ENCODE peak calls at places on chromosomes 1 and 21, in six cellular contexts. One of them, this sample, is unnamed.

GRCh38 chr1:211621471-211622198 is 42.7 kb upstream of the SLC30A1 start:
- DNase-seq in esophagus squamous epithelium: no peak
- DNase-seq in sigmoid colon: peak; percentile 48
- DNase-seq in left lung: no peak
- DNase-seq in dorsolateral prefrontal cortex: no peak
- DNase-seq in body of pancreas: peak; percentile 37
- DNase-seq in this sample: no peak

GRCh38 chr1:206464456-206464964 is 5.8 kb upstream of the IKBKE start:
- DNase-seq in esophagus squamous epithelium: no peak
- DNase-seq in body of pancreas: no peak
- DNase-seq in sigmoid colon: no peak
- DNase-seq in dorsolateral prefrontal cortex: no peak
- DNase-seq in left lung: no peak
- DNase-seq in this sample: no peak

GRCh38 chr1:205440476-205441317 is 15.1 kb downstream of the BLACAT1 start:
- DNase-seq in left lung: no peak
- DNase-seq in esophagus squamous epithelium: no peak
- DNase-seq in dorsolateral prefrontal cortex: no peak
- DNase-seq in body of pancreas: peak; percentile 65
- DNase-seq in sigmoid colon: peak; percentile 73
- DNase-seq in this sample: no peak

GRCh38 chr1:150161747-150162581 is 12.2 kb downstream of the PLEKHO1 start:
- DNase-seq in esophagus squamous epithelium: no peak
- DNase-seq in dorsolateral prefrontal cortex: no peak
- DNase-seq in body of pancreas: no peak
- DNase-seq in sigmoid colon: no peak
- DNase-seq in left lung: no peak
- DNase-seq in this sample: no peak

GRCh38 chr1:169816617-169817016 is 21.9 kb upstream of the METTL18 start:
- DNase-seq in dorsolateral prefrontal cortex: no peak
- DNase-seq in esophagus squamous epithelium: no peak
- DNase-seq in left lung: no peak
- DNase-seq in body of pancreas: no peak
- DNase-seq in sigmoid colon: no peak
- DNase-seq in this sample: no peak

GRCh38 chr1:2255047-2255419 is 26.9 kb downstream of the SKI start:
- DNase-seq in left lung: no peak
- DNase-seq in dorsolateral prefrontal cortex: no peak
- DNase-seq in esophagus squamous epithelium: no peak
- DNase-seq in body of pancreas: no peak
- DNase-seq in sigmoid colon: no peak
- DNase-seq in this sample: no peak

GRCh38 chr21:45556645-45557601 is 14.7 kb upstream of the SLC19A1 start:
- DNase-seq in dorsolateral prefrontal cortex: no peak
- DNase-seq in left lung: peak; percentile 80
- DNase-seq in sigmoid colon: peak; percentile 69
- DNase-seq in esophagus squamous epithelium: no peak
- DNase-seq in body of pancreas: no peak
- DNase-seq in this sample: no peak

GRCh38 chr1:18928406-18928805 is 26.1 kb upstream of the ALDH4A1 start:
- DNase-seq in esophagus squamous epithelium: no peak
- DNase-seq in left lung: no peak
- DNase-seq in sigmoid colon: no peak
- DNase-seq in body of pancreas: no peak
- DNase-seq in dorsolateral prefrontal cortex: no peak
- DNase-seq in this sample: no peak

GRCh38 chr1:24351918-24352637 is 32.9 kb downstream of the GRHL3 start:
- DNase-seq in body of pancreas: no peak
- DNase-seq in sigmoid colon: no peak
- DNase-seq in esophagus squamous epithelium: no peak
- DNase-seq in left lung: no peak
- DNase-seq in dorsolateral prefrontal cortex: no peak
- DNase-seq in this sample: no peak

GRCh38 chr1:209587778-209588177 is 4.3 kb downstream of the CAMK1G start:
- DNase-seq in left lung: no peak
- DNase-seq in sigmoid colon: no peak
- DNase-seq in dorsolateral prefrontal cortex: no peak
- DNase-seq in body of pancreas: no peak
- DNase-seq in esophagus squamous epithelium: no peak
- DNase-seq in this sample: no peak

GRCh38 chr1:100622037-100622436 is 84.1 kb downstream of the GPR88 start:
- DNase-seq in body of pancreas: no peak
- DNase-seq in dorsolateral prefrontal cortex: no peak
- DNase-seq in left lung: no peak
- DNase-seq in sigmoid colon: no peak
- DNase-seq in esophagus squamous epithelium: no peak
- DNase-seq in this sample: no peak

GRCh38 chr1:54220004-54220811 is 20.2 kb downstream of the MRPL37 start:
- DNase-seq in dorsolateral prefrontal cortex: no peak
- DNase-seq in body of pancreas: peak; percentile 60
- DNase-seq in left lung: no peak
- DNase-seq in esophagus squamous epithelium: no peak
- DNase-seq in sigmoid colon: peak; percentile 73
- DNase-seq in this sample: no peak

GRCh38 chr1:156376146-156376545 is 7.1 kb downstream of the RHBG start:
- DNase-seq in left lung: no peak
- DNase-seq in dorsolateral prefrontal cortex: no peak
- DNase-seq in esophagus squamous epithelium: no peak
- DNase-seq in body of pancreas: no peak
- DNase-seq in sigmoid colon: no peak
- DNase-seq in this sample: no peak

GRCh38 chr21:33924079-33924765 is 8.6 kb upstream of the ATP5PO start:
- DNase-seq in left lung: peak; percentile 94
- DNase-seq in esophagus squamous epithelium: peak; percentile 42
- DNase-seq in body of pancreas: peak; percentile 94
- DNase-seq in sigmoid colon: peak; percentile 93
- DNase-seq in dorsolateral prefrontal cortex: peak; percentile 89
- DNase-seq in this sample: peak; percentile 51

GRCh38 chr1:234942869-234943501 is 185.7 kb downstream of the TOMM20 start:
- DNase-seq in sigmoid colon: peak; percentile 8
- DNase-seq in body of pancreas: peak; percentile 5
- DNase-seq in esophagus squamous epithelium: no peak
- DNase-seq in dorsolateral prefrontal cortex: no peak
- DNase-seq in left lung: no peak
- DNase-seq in this sample: no peak

GRCh38 chr1:154186177-154186576 is 5.7 kb downstream of the TPM3 start:
- DNase-seq in esophagus squamous epithelium: no peak
- DNase-seq in sigmoid colon: no peak
- DNase-seq in body of pancreas: peak; percentile 83
- DNase-seq in dorsolateral prefrontal cortex: peak; percentile 46
- DNase-seq in left lung: no peak
- DNase-seq in this sample: no peak

GRCh38 chr1:220879509-220880366 is 495 bp downstream of the HLX start:
- DNase-seq in dorsolateral prefrontal cortex: no peak
- DNase-seq in esophagus squamous epithelium: no peak
- DNase-seq in sigmoid colon: no peak
- DNase-seq in left lung: peak; percentile 93
- DNase-seq in body of pancreas: peak; percentile 38
- DNase-seq in this sample: no peak

GRCh38 chr1:238485062-238485905 is 594.6 kb upstream of the ZP4 start:
- DNase-seq in esophagus squamous epithelium: no peak
- DNase-seq in left lung: peak; percentile 66
- DNase-seq in dorsolateral prefrontal cortex: no peak
- DNase-seq in sigmoid colon: no peak
- DNase-seq in body of pancreas: no peak
- DNase-seq in this sample: no peak

GRCh38 chr1:147316968-147317367 is 74.5 kb downstream of the CHD1L start:
- DNase-seq in dorsolateral prefrontal cortex: no peak
- DNase-seq in left lung: no peak
- DNase-seq in body of pancreas: no peak
- DNase-seq in sigmoid colon: no peak
- DNase-seq in esophagus squamous epithelium: no peak
- DNase-seq in this sample: no peak

GRCh38 chr1:67988066-67988465 is 62.4 kb downstream of the DIRAS3 start:
- DNase-seq in left lung: no peak
- DNase-seq in esophagus squamous epithelium: no peak
- DNase-seq in body of pancreas: no peak
- DNase-seq in dorsolateral prefrontal cortex: no peak
- DNase-seq in sigmoid colon: no peak
- DNase-seq in this sample: no peak

GRCh38 chr1:28811766-28812668 is at the start of gene OPRD1:
- DNase-seq in sigmoid colon: no peak
- DNase-seq in body of pancreas: no peak
- DNase-seq in left lung: no peak
- DNase-seq in esophagus squamous epithelium: no peak
- DNase-seq in dorsolateral prefrontal cortex: no peak
- DNase-seq in this sample: no peak

GRCh38 chr1:112337028-112337531 is 58.9 kb upstream of the CTTNBP2NL start:
- DNase-seq in esophagus squamous epithelium: no peak
- DNase-seq in sigmoid colon: peak; percentile 75
- DNase-seq in dorsolateral prefrontal cortex: no peak
- DNase-seq in body of pancreas: peak; percentile 48
- DNase-seq in left lung: peak; percentile 50
- DNase-seq in this sample: peak; percentile 12

DNA sequence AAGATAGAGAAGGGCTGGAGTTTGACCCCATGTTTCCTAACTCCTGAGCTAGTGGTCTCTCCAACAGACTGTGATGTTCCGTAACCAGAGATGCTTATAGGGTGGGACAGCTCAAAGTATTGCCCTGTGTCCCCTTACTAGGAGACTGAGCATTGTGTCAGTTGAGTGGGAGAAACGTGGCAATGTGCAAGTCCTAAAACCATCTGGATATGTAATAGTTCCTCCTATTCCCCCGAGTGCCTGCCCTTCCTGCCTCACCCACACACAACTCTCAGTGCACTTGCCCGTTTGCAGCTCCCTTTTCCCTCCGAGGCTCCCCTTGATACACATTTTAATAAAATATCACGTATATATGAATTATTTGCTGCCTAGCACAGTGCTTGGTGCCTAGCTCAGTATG is 3.4 kb downstream of the PIGV start:
- DNase-seq in body of pancreas: no peak
- DNase-seq in sigmoid colon: no peak
- DNase-seq in esophagus squamous epithelium: no peak
- DNase-seq in dorsolateral prefrontal cortex: no peak
- DNase-seq in left lung: no peak
- DNase-seq in this sample: no peak
- H3K27ac ChIP-seq in body of pancreas: no peak overlapping the region
- H3K27ac ChIP-seq in sigmoid colon: no peak overlapping the region
- H3K27ac ChIP-seq in esophagus squamous epithelium: no peak overlapping the region
- H3K27ac ChIP-seq in dorsolateral prefrontal cortex: no peak overlapping the region
- H3K27ac ChIP-seq in left lung: no peak overlapping the region
- H3K27ac ChIP-seq in this sample: no peak overlapping the region

GRCh38 chr21:22409571-22409970 is 1411.4 kb downstream of the NCAM2 start:
- DNase-seq in left lung: no peak
- DNase-seq in dorsolateral prefrontal cortex: no peak
- DNase-seq in esophagus squamous epithelium: no peak
- DNase-seq in sigmoid colon: no peak
- DNase-seq in body of pancreas: no peak
- DNase-seq in this sample: no peak
- TF ChIP-seq CTCF in left lung: no peak
- TF ChIP-seq CTCF in dorsolateral prefrontal cortex: no peak
- TF ChIP-seq CTCF in esophagus squamous epithelium: no peak
- TF ChIP-seq CTCF in sigmoid colon: no peak
- TF ChIP-seq CTCF in body of pancreas: no peak
- TF ChIP-seq CTCF in this sample: no peak

GRCh38 chr1:8201331-8201861 is 116.5 kb upstream of the SLC45A1 start:
- DNase-seq in dorsolateral prefrontal cortex: no peak
- DNase-seq in left lung: no peak
- DNase-seq in body of pancreas: no peak
- DNase-seq in esophagus squamous epithelium: no peak
- DNase-seq in sigmoid colon: no peak
- DNase-seq in this sample: no peak
- H3K27ac ChIP-seq in dorsolateral prefrontal cortex: peak overlapping the region; percentile 86
- H3K27ac ChIP-seq in left lung: peak overlapping the region; percentile 63
- H3K27ac ChIP-seq in body of pancreas: peak overlapping the region; percentile 71
- H3K27ac ChIP-seq in esophagus squamous epithelium: peak overlapping the region; percentile 88
- H3K27ac ChIP-seq in sigmoid colon: peak overlapping the region; percentile 97
- H3K27ac ChIP-seq in this sample: peak overlapping the region; percentile 99

DNA sequence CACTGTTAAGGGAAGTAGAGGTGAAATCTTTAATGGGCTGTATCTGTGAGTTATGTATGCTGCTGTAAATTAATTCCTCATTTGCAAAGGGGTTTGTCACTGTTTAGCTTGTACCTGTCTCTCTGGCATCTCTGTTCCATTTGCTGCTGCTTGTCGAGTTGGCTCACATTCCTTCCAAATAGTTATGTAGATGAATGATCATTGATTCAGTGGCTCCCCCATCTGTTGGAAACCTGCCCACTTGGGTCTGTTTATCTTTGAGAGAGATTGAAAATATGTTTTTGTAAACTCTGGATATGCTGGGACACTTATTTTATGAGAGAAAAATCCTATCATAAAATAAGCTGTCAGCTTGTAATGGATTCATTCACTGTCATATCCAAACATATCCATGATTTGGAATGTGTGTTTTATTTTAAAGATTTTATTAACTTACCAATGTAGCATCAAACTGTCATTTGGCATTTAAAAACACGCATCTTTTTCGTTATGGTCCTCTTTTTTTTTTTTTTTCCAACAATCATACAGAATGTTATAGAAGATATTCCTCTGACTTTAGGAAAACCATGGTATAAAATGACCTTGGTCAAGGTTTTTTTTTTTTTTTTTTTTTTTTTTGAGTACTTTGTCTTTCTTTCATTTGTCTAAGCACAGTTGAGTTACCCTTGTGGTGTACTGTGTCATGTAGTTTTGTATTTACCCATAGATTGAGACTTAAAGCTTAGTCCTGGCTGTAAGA is 3.5 kb downstream of the RYR2 start:
- DNase-seq in body of pancreas: no peak
- DNase-seq in dorsolateral prefrontal cortex: no peak
- DNase-seq in sigmoid colon: no peak
- DNase-seq in left lung: no peak
- DNase-seq in esophagus squamous epithelium: no peak
- DNase-seq in this sample: no peak
- TF ChIP-seq CTCF in body of pancreas: no peak
- TF ChIP-seq CTCF in dorsolateral prefrontal cortex: no peak
- TF ChIP-seq CTCF in sigmoid colon: no peak
- TF ChIP-seq CTCF in left lung: no peak
- TF ChIP-seq CTCF in esophagus squamous epithelium: no peak
- TF ChIP-seq CTCF in this sample: no peak

GRCh38 chr1:89047734-89048133 is 17.3 kb downstream of the GBP1 start:
- DNase-seq in sigmoid colon: no peak
- DNase-seq in body of pancreas: no peak
- DNase-seq in esophagus squamous epithelium: no peak
- DNase-seq in dorsolateral prefrontal cortex: no peak
- DNase-seq in left lung: no peak
- DNase-seq in this sample: no peak

GRCh38 chr1:89051300-89051943 is 13.6 kb downstream of the GBP1 start:
- DNase-seq in left lung: peak; percentile 7
- DNase-seq in body of pancreas: no peak
- DNase-seq in sigmoid colon: no peak
- DNase-seq in esophagus squamous epithelium: no peak
- DNase-seq in dorsolateral prefrontal cortex: no peak
- DNase-seq in this sample: no peak

GRCh38 chr1:89050649-89051033 is 14.4 kb downstream of the GBP1 start:
- DNase-seq in sigmoid colon: no peak
- DNase-seq in esophagus squamous epithelium: no peak
- DNase-seq in body of pancreas: no peak
- DNase-seq in left lung: peak; percentile 52
- DNase-seq in dorsolateral prefrontal cortex: no peak
- DNase-seq in this sample: no peak

GRCh38 chr1:89051944-89052312 is 13.1 kb downstream of the GBP1 start:
- DNase-seq in esophagus squamous epithelium: no peak
- DNase-seq in left lung: no peak
- DNase-seq in sigmoid colon: no peak
- DNase-seq in dorsolateral prefrontal cortex: no peak
- DNase-seq in body of pancreas: no peak
- DNase-seq in this sample: no peak
- H3K27ac ChIP-seq in esophagus squamous epithelium: no peak overlapping the region
- H3K27ac ChIP-seq in left lung: no peak overlapping the region
- H3K27ac ChIP-seq in sigmoid colon: no peak overlapping the region
- H3K27ac ChIP-seq in dorsolateral prefrontal cortex: no peak overlapping the region
- H3K27ac ChIP-seq in body of pancreas: no peak overlapping the region
- H3K27ac ChIP-seq in this sample: no peak overlapping the region

This sample was measured in Panc1.